ENCODE peak calls at places on chromosomes 6 and 20, in seven cellular contexts. X is AG08395; P is COR-L47; Q is choroid plexus epithelial cell; V is naive thymus-derived CD4-positive, alpha-beta T cell; O is foreskin melanocyte; J is stimulated activated naive CD8-positive, alpha-beta T cell treated with anti-CD3 and anti-CD28 coated beads, Interleukin-15, Interleukin-2, amounts not matched to agents 100 U/mL and 50 U/mL, for 24 hours. Z is an unnamed sample.

GRCh38 chr6:119390276-119390793 is 40.8 kb upstream of the MAN1A1 start:
- DNase-seq in X (no peak), P (no peak), Q (no peak), V (no peak), O (no peak), J (no peak), Z (no peak)

GRCh38 chr20:24773751-24774201 is 175.3 kb upstream of the CST7 start:
- DNase-seq in X (peak), P (no peak), Q (peak), V (no peak), O (no peak), J (peak), Z (no peak)

GRCh38 chr6:157075549-157076426 is 247.5 kb downstream of the TMEM242 start:
- DNase-seq in X (no peak), P (no peak), Q (no peak), V (no peak), O (no peak), J (peak), Z (no peak)

GRCh38 chr6:109978174-109979032 is at the start of gene GPR6:
- DNase-seq in X (peak), P (peak), Q (peak), V (no peak), O (peak), J (peak), Z (peak)

GRCh38 chr6:20575691-20576451 is 41.6 kb downstream of the CDKAL1 start:
- DNase-seq in X (no peak), P (no peak), Q (no peak), V (no peak), O (no peak), J (no peak), Z (no peak)

GRCh38 chr6:157163434-157164159 is 159.7 kb downstream of the TMEM242 start:
- DNase-seq in X (no peak), P (no peak), Q (no peak), V (no peak), O (no peak), J (no peak), Z (no peak)

GRCh38 chr20:16003310-16003709 is 569.9 kb downstream of the KIF16B start:
- DNase-seq in X (no peak), P (no peak), Q (no peak), V (no peak), O (no peak), J (no peak), Z (no peak)

GRCh38 chr6:167683028-167683862 is 143.5 kb upstream of the AFDN start:
- DNase-seq in X (no peak), P (no peak), Q (peak), V (no peak), O (peak), J (no peak), Z (peak)

GRCh38 chr20:19396466-19397081 is 184.1 kb downstream of the SLC24A3 start:
- DNase-seq in X (no peak), P (no peak), Q (peak), V (no peak), O (no peak), J (no peak), Z (no peak)

GRCh38 chr20:50569864-50570836 is 60.0 kb downstream of the PTPN1 start:
- DNase-seq in X (no peak), P (no peak), Q (peak), V (peak), O (no peak), J (no peak), Z (no peak)

GRCh38 chr6:134908906-134909516 is 40.9 kb downstream of the ALDH8A1 start:
- DNase-seq in X (peak), P (no peak), Q (peak), V (no peak), O (peak), J (no peak), Z (no peak)

GRCh38 chr6:90285611-90286381 is 10.8 kb downstream of the BACH2 start:
- DNase-seq in X (peak), P (no peak), Q (peak), V (peak), O (peak), J (peak), Z (peak)

GRCh38 chr6:1619106-1619665 is 9.5 kb downstream of the FOXC1 start:
- DNase-seq in X (no peak), P (no peak), Q (no peak), V (no peak), O (no peak), J (no peak), Z (no peak)

GRCh38 chr20:19730716-19731115 is 27.3 kb upstream of the RIN2 start:
- DNase-seq in X (no peak), P (no peak), Q (no peak), V (no peak), O (no peak), J (no peak), Z (no peak)

GRCh38 chr6:152309648-152310047 is 327.5 kb downstream of the SYNE1 start:
- DNase-seq in X (no peak), P (no peak), Q (no peak), V (peak), O (no peak), J (peak), Z (no peak)

GRCh38 chr20:59752704-59753460 is 148.5 kb downstream of the PHACTR3 start:
- DNase-seq in X (peak), P (no peak), Q (no peak), V (no peak), O (peak), J (no peak), Z (no peak)

GRCh38 chr20:64116541-64117423 is 9.4 kb upstream of the NPBWR2 start:
- DNase-seq in X (no peak), P (no peak), Q (no peak), V (no peak), O (no peak), J (no peak), Z (peak)

GRCh38 chr20:63807654-63808053 is 23.4 kb downstream of the ZBTB46 start:
- DNase-seq in X (no peak), P (no peak), Q (no peak), V (no peak), O (no peak), J (no peak), Z (no peak)

GRCh38 chr6:20608371-20608770 is 74.1 kb downstream of the CDKAL1 start:
- DNase-seq in X (no peak), P (no peak), Q (no peak), V (no peak), O (no peak), J (no peak), Z (no peak)

GRCh38 chr6:152952045-152952444 is 30.8 kb downstream of the FBXO5 start:
- DNase-seq in X (peak), P (no peak), Q (peak), V (no peak), O (peak), J (no peak), Z (no peak)

GRCh38 chr6:39918831-39919230 is 15.4 kb downstream of the MOCS1 start:
- DNase-seq in X (no peak), P (no peak), Q (no peak), V (no peak), O (no peak), J (no peak), Z (no peak)

GRCh38 chr20:31542201-31542842 is 28.1 kb downstream of the HM13 start:
- DNase-seq in X (peak), P (no peak), Q (no peak), V (no peak), O (peak), J (peak), Z (no peak)

GRCh38 chr6:127302728-127303675 is 36.3 kb downstream of the RNF146 start:
- DNase-seq in X (peak), P (no peak), Q (peak), V (peak), O (peak), J (peak), Z (no peak)

GRCh38 chr6:147260091-147260490 is 55.9 kb downstream of the STXBP5 start:
- DNase-seq in X (no peak), P (no peak), Q (peak), V (no peak), O (no peak), J (no peak), Z (no peak)

GRCh38 chr6:130143709-130144108 is 79.0 kb downstream of the SAMD3 start:
- DNase-seq in X (peak), P (no peak), Q (peak), V (no peak), O (no peak), J (no peak), Z (no peak)

GRCh38 chr6:150070236-150070860 is 1.4 kb upstream of the ULBP3 start:
- DNase-seq in X (no peak), P (no peak), Q (no peak), V (no peak), O (no peak), J (no peak), Z (no peak)

GRCh38 chr6:16802071-16802470 is 40.8 kb upstream of the ATXN1 start:
- DNase-seq in X (peak), P (no peak), Q (peak), V (no peak), O (no peak), J (no peak), Z (no peak)

GRCh38 chr20:49411221-49411925 is 71.1 kb downstream of the KCNB1 start:
- DNase-seq in X (no peak), P (no peak), Q (no peak), V (no peak), O (no peak), J (no peak), Z (no peak)

GRCh38 chr20:18840248-18840645 is 26.7 kb downstream of the SCP2D1 start:
- DNase-seq in X (no peak), P (no peak), Q (no peak), V (no peak), O (no peak), J (no peak), Z (no peak)

GRCh38 chr20:33423141-33423834 is 20.3 kb downstream of the SNTA1 start:
- DNase-seq in X (peak), P (no peak), Q (peak), V (no peak), O (no peak), J (no peak), Z (no peak)

GRCh38 chr6:65760285-65760684 is 53.3 kb upstream of the EYS start:
- DNase-seq in X (peak), P (no peak), Q (peak), V (no peak), O (peak), J (no peak), Z (no peak)

GRCh38 chr6:163543311-163543710 is 128.8 kb downstream of the QKI start:
- DNase-seq in X (no peak), P (peak), Q (no peak), V (no peak), O (no peak), J (no peak), Z (no peak)

GRCh38 chr20:38473353-38473795 is 731 bp downstream of the RALGAPB start:
- DNase-seq in X (peak), P (peak), Q (peak), V (peak), O (no peak), J (no peak), Z (peak)

Z was measured in pancreas.